ENCODE peak calls at places on chromosomes 6 and 20, in nine cellular contexts. F is WTC11, G is suprapubic skin, A is HL-60, K is H7, X is GM18507, P is hepatocyte, N is aorta, V is hypothalamus. Z is an unnamed sample.

GRCh38 chr20:60402209-60403058 is 444.2 kb downstream of the CDH26 start:
- DNase-seq in N (no peak), K (no peak), F (no peak), G (no peak), A (no peak), P (no peak), V (no peak), X (no peak), Z (no peak)

GRCh38 chr6:127464161-127464880 is 5.1 kb upstream of the KIAA0408 start:
- DNase-seq in P (no peak), K (no peak), N (no peak), A (no peak), F (no peak), V (no peak), X (no peak), G (no peak), Z (peak)

GRCh38 chr6:167933847-167934246 is 63.6 kb upstream of the KIF25 start:
- DNase-seq in X (no peak), N (no peak), V (no peak), K (no peak), P (no peak), G (no peak), A (no peak), F (no peak), Z (no peak)

GRCh38 chr6:167742719-167743303 is 83.9 kb upstream of the AFDN start:
- DNase-seq in K (peak), G (no peak), F (no peak), V (no peak), N (no peak), P (no peak), A (no peak), X (no peak), Z (no peak)

GRCh38 chr6:130697661-130698535 is 129.3 kb upstream of the SMLR1 start:
- DNase-seq in K (peak), F (peak), A (no peak), G (no peak), X (peak), V (no peak), P (peak), N (no peak), Z (peak)

GRCh38 chr6:124028117-124028516 is 224.5 kb downstream of the NKAIN2 start:
- DNase-seq in G (no peak), X (no peak), N (no peak), A (no peak), F (no peak), K (no peak), V (no peak), P (no peak), Z (no peak)

GRCh38 chr6:37243131-37243815 is 14.3 kb upstream of the TBC1D22B start:
- DNase-seq in F (no peak), P (no peak), N (no peak), K (no peak), G (no peak), X (no peak), A (no peak), V (no peak), Z (no peak)

GRCh38 chr20:60046011-60046413 is 87.8 kb downstream of the CDH26 start:
- DNase-seq in X (no peak), G (no peak), F (no peak), A (peak), V (no peak), N (no peak), K (no peak), P (peak), Z (peak)

GRCh38 chr6:36914227-36914794 is 28.6 kb downstream of the C6orf89 start:
- DNase-seq in G (no peak), X (no peak), N (peak), V (no peak), F (peak), A (no peak), P (peak), K (peak), Z (peak)

GRCh38 chr20:32792316-32792715 is 27.4 kb upstream of the MAPRE1 start:
- DNase-seq in K (peak), G (no peak), F (no peak), A (peak), V (no peak), P (peak), X (peak), N (no peak), Z (peak)

GRCh38 chr6:34237722-34238506 is 1.2 kb downstream of the HMGA1 start:
- DNase-seq in X (no peak), N (no peak), P (peak), V (no peak), G (no peak), A (peak), F (peak), K (peak), Z (peak)

GRCh38 chr20:14064921-14065320 is 69.6 kb downstream of the MACROD2 start:
- DNase-seq in F (no peak), N (no peak), P (no peak), K (no peak), V (no peak), A (no peak), G (no peak), X (no peak), Z (no peak)

GRCh38 chr20:6074145-6074561 is 20.3 kb upstream of the LRRN4 start:
- DNase-seq in N (no peak), K (peak), G (peak), F (no peak), V (no peak), A (no peak), P (peak), X (no peak), Z (no peak)

GRCh38 chr6:31535538-31536324 is 6.1 kb downstream of the DDX39B start:
- DNase-seq in N (no peak), A (no peak), X (no peak), K (no peak), G (no peak), P (no peak), V (no peak), F (no peak), Z (no peak)

GRCh38 chr6:146361367-146361924 is 182.2 kb upstream of the RAB32 start:
- DNase-seq in X (no peak), K (no peak), A (no peak), P (no peak), G (no peak), F (no peak), N (no peak), V (no peak), Z (no peak)

GRCh38 chr20:37920679-37921322 is 17.9 kb downstream of the VSTM2L start:
- DNase-seq in G (no peak), N (no peak), V (no peak), A (no peak), F (no peak), X (no peak), P (no peak), K (no peak), Z (no peak)

GRCh38 chr20:37534401-37535157 is 6.9 kb upstream of the BLCAP start:
- DNase-seq in P (peak), V (no peak), K (peak), G (peak), X (peak), F (no peak), N (no peak), A (no peak), Z (peak)

GRCh38 chr6:137490961-137491360 is 3.2 kb downstream of the OLIG3 start:
- DNase-seq in G (no peak), N (no peak), K (peak), P (no peak), V (no peak), A (no peak), X (no peak), F (no peak), Z (no peak)

GRCh38 chr6:105780146-105780860 is 305.8 kb upstream of the PRDM1 start:
- DNase-seq in G (no peak), F (no peak), A (no peak), V (no peak), K (no peak), X (no peak), P (no peak), N (no peak), Z (peak)

GRCh38 chr6:44731485-44732095 is 344.1 kb downstream of the CDC5L start:
- DNase-seq in F (no peak), V (no peak), G (no peak), N (no peak), K (no peak), P (no peak), X (no peak), A (no peak), Z (no peak)

GRCh38 chr6:43758617-43759050 is 11.4 kb upstream of the VEGFA start:
- DNase-seq in K (peak), A (no peak), X (no peak), P (no peak), F (peak), N (peak), V (no peak), G (no peak), Z (no peak)

GRCh38 chr20:11092151-11092550 is 418.4 kb upstream of the JAG1 start:
- DNase-seq in V (no peak), F (no peak), X (no peak), G (no peak), N (no peak), P (no peak), K (no peak), A (no peak), Z (peak)

GRCh38 chr20:32397567-32398084 is 39.5 kb downstream of the ASXL1 start:
- DNase-seq in N (no peak), G (no peak), F (no peak), X (no peak), V (no peak), A (no peak), P (no peak), K (no peak), Z (no peak)

GRCh38 chr6:130366011-130366963 is at the start of gene TMEM200A:
- DNase-seq in K (peak), X (no peak), G (peak), F (peak), N (peak), P (peak), A (no peak), V (no peak), Z (peak)

GRCh38 chr6:100453701-100454521 is 10.8 kb downstream of the SIM1 start:
- DNase-seq in F (peak), G (no peak), K (peak), V (no peak), X (no peak), A (no peak), P (no peak), N (no peak), Z (no peak)

GRCh38 chr20:24986436-24987015 is 6.0 kb downstream of the APMAP start:
- DNase-seq in P (no peak), F (no peak), X (no peak), V (no peak), N (no peak), G (peak), A (no peak), K (no peak), Z (no peak)

GRCh38 chr20:51797357-51798025 is 4.8 kb downstream of the SALL4 start:
- DNase-seq in X (no peak), P (peak), N (no peak), V (no peak), A (no peak), K (peak), F (no peak), G (no peak), Z (peak)